ENCODE peak calls at places on chromosomes 7 and 10, in nine cellular contexts. V is caudate nucleus; Y is COR-L47; C is fibroblast of the aortic adventitia; F is HFFc6; S is heart right ventricle; T is NCI-H345; K is stimulated activated CD8-positive, alpha-beta memory T cell treated with anti-CD3 and anti-CD28 coated beads, Interleukin-15, amount 100 ng/mL, for 4 hours; M is BJ. L is an unnamed sample.

GRCh38 chr7:151539055-151539714 is 19.5 kb upstream of the RHEB start:
- DNase-seq in Y (peak), M (no peak), T (peak), V (peak), C (peak), K (no peak), S (no peak), F (peak), L (peak)

GRCh38 chr7:149673006-149673405 is 100.4 kb downstream of the ZNF467 start:
- DNase-seq in M (no peak), K (no peak), T (no peak), Y (no peak), F (no peak), S (no peak), C (no peak), V (no peak), L (no peak)

GRCh38 chr10:28489201-28489600 is 43.7 kb upstream of the WAC start:
- DNase-seq in Y (no peak), V (no peak), C (no peak), K (no peak), S (no peak), M (no peak), F (no peak), T (no peak), L (no peak)

GRCh38 chr10:5545778-5546710 is 21.3 kb downstream of the CALML3 start:
- DNase-seq in T (peak), S (peak), M (no peak), C (peak), V (no peak), F (peak), K (no peak), Y (no peak), L (no peak)

GRCh38 chr7:139709460-139709859 is 68.3 kb downstream of the HIPK2 start:
- DNase-seq in V (no peak), M (peak), S (no peak), T (no peak), Y (no peak), C (peak), F (peak), K (no peak), L (no peak)

GRCh38 chr10:100642295-100642994 is 102.9 kb upstream of the PAX2 start:
- DNase-seq in T (no peak), K (no peak), M (no peak), S (no peak), Y (no peak), F (no peak), V (no peak), C (no peak), L (no peak)

GRCh38 chr7:157703534-157704195 is 366.9 kb downstream of the DNAJB6 start:
- DNase-seq in T (no peak), C (no peak), S (no peak), Y (no peak), V (no peak), M (no peak), K (no peak), F (no peak), L (no peak)

GRCh38 chr10:93198401-93199175 is 124.9 kb downstream of the CYP26A1 start:
- DNase-seq in S (no peak), C (peak), T (no peak), V (no peak), F (peak), M (no peak), K (no peak), Y (no peak), L (no peak)